ENCODE peak calls at places on chromosomes 3 and 15, in four cellular contexts. L, E, N and W are unnamed samples.

GRCh38 chr3:31481697-31482096 is 51.0 kb upstream of the STT3B start:
- DNase-seq in N (no peak), L (no peak), E (no peak), W (no peak)

GRCh38 chr3:126983276-126983652 is 349 bp downstream of the PLXNA1 start:
- DNase-seq in N (peak), L (no peak), E (no peak), W (peak)

GRCh38 chr3:124044961-124045360 is 53.0 kb upstream of the ROPN1 start:
- DNase-seq in L (no peak), E (no peak), N (no peak), W (no peak)

GRCh38 chr3:174540536-174540935 is 318.6 kb upstream of the NAALADL2 start:
- DNase-seq in L (no peak), N (no peak), E (no peak), W (no peak)

GRCh38 chr15:74785716-74786032 is 3.8 kb downstream of the CSK start:
- DNase-seq in N (no peak), L (no peak), E (no peak), W (peak)

GRCh38 chr3:72888546-72889309 is 882 bp downstream of the GXYLT2 start:
- DNase-seq in N (peak), L (peak), E (no peak), W (no peak)

GRCh38 chr3:132255041-132255745 is 62.0 kb upstream of the ACP3 start:
- DNase-seq in E (no peak), N (peak), L (peak), W (no peak)

GRCh38 chr3:55571216-55571813 is 84.2 kb upstream of the WNT5A start:
- DNase-seq in E (no peak), N (no peak), L (no peak), W (no peak)

GRCh38 chr3:61936344-61936937 is 375.1 kb downstream of the PTPRG start:
- DNase-seq in N (peak), L (peak), E (peak), W (peak)

GRCh38 chr3:127886276-127886862 is 28.7 kb upstream of the KBTBD12 start:
- DNase-seq in E (no peak), L (no peak), N (no peak), W (no peak)

GRCh38 chr15:51060058-51060598 is 34.6 kb downstream of the TNFAIP8L3 start:
- DNase-seq in N (no peak), L (no peak), E (no peak), W (no peak)

GRCh38 chr15:27743638-27744037 is 355.5 kb downstream of the OCA2 start:
- DNase-seq in E (no peak), L (no peak), N (no peak), W (no peak)

GRCh38 chr15:57761562-57761961 is 55.0 kb downstream of the POLR2M start:
- DNase-seq in N (no peak), L (no peak), E (no peak), W (no peak)

GRCh38 chr15:57758556-57758955 is 52.0 kb downstream of the POLR2M start:
- DNase-seq in L (no peak), E (no peak), N (peak), W (no peak)

GRCh38 chr15:57767526-57767925 is 61.0 kb downstream of the POLR2M start:
- DNase-seq in N (no peak), E (no peak), L (no peak), W (no peak)

DNA sequence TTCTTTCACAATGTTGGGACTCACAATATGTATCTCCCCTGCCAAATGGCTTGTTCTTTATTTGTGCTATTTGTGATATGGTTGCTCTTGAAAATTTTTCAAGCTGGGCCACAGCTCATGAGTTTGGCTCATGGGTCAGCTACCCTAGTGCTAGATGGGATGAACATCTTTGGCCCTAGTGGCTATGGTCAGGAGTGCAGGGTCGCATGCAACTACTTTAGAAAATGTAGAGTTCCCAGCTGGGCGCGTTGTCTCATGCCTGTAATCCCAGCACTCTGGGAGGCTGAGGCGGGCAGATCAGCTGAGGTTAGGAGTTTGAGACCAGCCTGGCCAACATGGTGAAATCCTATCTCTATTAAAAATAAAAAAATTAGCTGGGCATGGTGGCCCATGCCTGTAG is 55.8 kb downstream of the POLR2M start:
- DNase-seq in N (no peak), L (no peak), E (no peak), W (no peak)
- H3K27ac ChIP-seq in N (no peak), L (no peak), E (no peak), W (no peak)

GRCh38 chr3:152835311-152836102 is 576 bp downstream of the P2RY1 start:
- DNase-seq in L (peak), N (peak), E (peak), W (peak)
- H3K27ac ChIP-seq in L (no peak), N (peak), E (no peak), W (peak)

GRCh38 chr3:76958231-76958630 is 81.7 kb upstream of the ROBO2 start:
- DNase-seq in L (no peak), N (no peak), E (peak), W (no peak)
- H3K27ac ChIP-seq in L (no peak), N (no peak), E (peak), W (no peak)

GRCh38 chr15:65067334-65067644 is 502 bp downstream of the RASL12 start:
- DNase-seq in N (no peak), E (no peak), L (no peak), W (no peak)

GRCh38 chr15:65067645-65068416 is at the start of gene RASL12:
- DNase-seq in L (peak), E (peak), N (no peak), W (no peak)

GRCh38 chr15:65066635-65067333 is 1.0 kb downstream of the RASL12 start:
- DNase-seq in N (no peak), L (no peak), E (no peak), W (no peak)

GRCh38 chr15:65068436-65068835 is 645 bp upstream of the RASL12 start:
- DNase-seq in E (no peak), L (no peak), N (no peak), W (no peak)

DNA sequence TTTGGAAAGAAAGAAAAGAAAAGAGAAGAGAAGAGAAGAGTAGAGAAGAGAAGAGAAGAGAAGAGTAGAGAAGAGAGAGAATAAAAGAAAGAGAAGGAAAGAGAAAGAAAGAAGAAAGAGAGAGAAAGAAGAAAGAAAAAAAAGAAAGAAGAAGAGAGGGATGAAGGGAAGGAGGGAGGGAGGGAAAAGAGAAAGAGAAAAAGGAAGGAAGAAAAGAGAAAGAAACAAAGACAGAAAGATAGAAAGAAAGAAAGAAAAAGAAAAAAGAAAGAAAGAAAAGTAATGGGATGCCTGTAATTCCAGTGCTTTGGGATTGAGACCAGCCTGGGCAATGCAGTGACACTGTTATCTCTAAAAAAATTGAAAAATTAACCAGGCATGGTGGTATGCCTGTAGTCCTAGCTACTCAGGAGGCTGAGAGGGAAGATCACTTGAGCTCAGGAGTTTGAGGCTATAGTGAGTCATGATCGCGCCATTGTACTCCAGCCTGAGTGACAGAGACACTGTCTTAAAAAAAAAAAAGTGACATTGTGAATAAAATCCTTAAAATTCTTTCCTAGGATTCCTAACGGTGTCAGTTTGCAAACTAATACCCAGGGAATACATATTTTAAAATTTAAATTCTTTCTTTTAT is 1.7 kb downstream of the RASL12 start:
- DNase-seq in N (no peak), E (no peak), L (no peak), W (no peak)
- H3K27ac ChIP-seq in N (no peak), E (no peak), L (no peak), W (no peak)